ENCODE peak calls at places on chromosomes 13 and 19, in five cellular contexts. B, G, E, V and M are unnamed samples.

GRCh38 chr13:113739527-113740285 is 19.3 kb upstream of the TMEM255B start:
- DNase-seq in E (no peak), G (no peak), V (no peak), B (peak; percentile 5), M (no peak)

GRCh38 chr13:85236431-85236830 is 562.8 kb downstream of the SLITRK6 start:
- DNase-seq in E (no peak), B (no peak), G (no peak), V (no peak), M (no peak)

GRCh38 chr13:51995677-51996551 is 15.3 kb downstream of the ATP7B start:
- DNase-seq in G (peak; percentile 55), B (peak; percentile 85), E (peak; percentile 43), V (no peak), M (peak; percentile 35)

GRCh38 chr19:48565090-48565489 is 13.1 kb downstream of the SULT2B1 start:
- DNase-seq in E (no peak), G (no peak), V (no peak), B (no peak), M (no peak)

GRCh38 chr19:8552810-8553209 is 24.4 kb downstream of the MYO1F start:
- DNase-seq in G (peak; percentile 57), E (no peak), V (no peak), B (no peak), M (no peak)

GRCh38 chr13:88125055-88125454 is 453.9 kb downstream of the SLITRK5 start:
- DNase-seq in G (no peak), E (no peak), B (no peak), V (no peak), M (no peak)

GRCh38 chr19:49069026-49069425 is 3.5 kb downstream of the KCNA7 start:
- DNase-seq in V (no peak), B (no peak), G (no peak), E (no peak), M (no peak)

GRCh38 chr13:109627649-109628048 is 158.7 kb downstream of the IRS2 start:
- DNase-seq in B (no peak), E (no peak), G (no peak), V (no peak), M (no peak)

GRCh38 chr13:90445179-90445578 is 902.3 kb upstream of the MIR17HG start:
- DNase-seq in V (no peak), E (no peak), G (peak; percentile 25), B (peak; percentile 10), M (no peak)

GRCh38 chr13:98470920-98471319 is 106.0 kb downstream of the STK24 start:
- DNase-seq in E (no peak), B (no peak), G (no peak), V (no peak), M (no peak)

GRCh38 chr13:98468929-98469328 is 108.0 kb downstream of the STK24 start:
- DNase-seq in B (no peak), G (no peak), V (no peak), E (no peak), M (no peak)

GRCh38 chr13:98466634-98467236 is 110.2 kb downstream of the STK24 start:
- DNase-seq in B (no peak), V (no peak), G (peak; percentile 68), E (no peak), M (no peak)

GRCh38 chr13:98468352-98468751 is 108.6 kb downstream of the STK24 start:
- DNase-seq in B (no peak), V (no peak), E (no peak), G (no peak), M (no peak)

DNA sequence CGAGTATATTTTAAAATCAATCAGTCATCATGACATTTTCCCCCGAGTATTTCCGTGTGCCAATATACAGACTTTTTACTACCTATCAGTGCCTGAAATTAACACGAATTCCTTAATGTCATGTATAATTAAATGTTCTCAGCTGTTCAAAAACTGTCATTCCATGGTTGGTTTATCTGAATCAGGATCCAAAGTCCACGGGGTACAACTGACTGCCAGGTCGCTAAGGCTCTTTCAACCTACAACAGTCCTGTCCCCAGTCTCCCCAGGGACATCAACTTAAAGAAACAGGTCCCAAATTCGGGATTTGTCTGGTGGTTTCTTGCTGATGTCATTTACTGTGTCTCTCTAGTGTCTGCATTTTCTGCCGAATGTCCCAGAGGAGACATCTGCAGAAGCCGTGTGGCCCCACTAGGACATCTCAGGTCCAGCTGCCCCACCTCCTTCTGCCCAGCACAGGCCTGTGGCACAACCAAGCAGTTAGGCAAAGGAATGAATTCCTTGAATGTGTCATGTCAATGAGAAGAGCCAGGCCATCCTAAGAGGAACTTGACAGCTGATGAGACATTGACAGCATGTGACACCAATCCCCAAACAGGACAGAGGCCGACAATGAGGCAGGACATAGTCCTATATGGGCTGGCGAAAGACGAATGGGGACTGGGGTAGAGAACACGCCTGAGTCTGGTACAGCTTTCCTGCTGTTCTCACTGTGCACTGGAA is 109.5 kb downstream of the STK24 start:
- DNase-seq in V (no peak), G (no peak), E (peak; percentile 67), B (no peak), M (no peak)
- H3K36me3 ChIP-seq in V (peaks cover 14% of the 10 kb centered on the region), G (peaks cover 6% of the 10 kb centered on the region), E (peaks cover 56% of the 10 kb centered on the region), B (peaks cover 2% of the 10 kb centered on the region), M (no peaks in the 10 kb centered on the region)

GRCh38 chr19:19405919-19406877 is 723 bp downstream of the GATAD2A start:
- DNase-seq in B (peak; percentile 49), G (peak; percentile 80), V (no peak), E (peak; percentile 64), M (peak; percentile 38)
- H3K27ac ChIP-seq in B (peak overlapping the region; percentile 90), G (peak overlapping the region; percentile 66), V (peak overlapping the region; percentile 87), E (peak overlapping the region; percentile 84), M (peak overlapping the region; percentile 91)

DNA sequence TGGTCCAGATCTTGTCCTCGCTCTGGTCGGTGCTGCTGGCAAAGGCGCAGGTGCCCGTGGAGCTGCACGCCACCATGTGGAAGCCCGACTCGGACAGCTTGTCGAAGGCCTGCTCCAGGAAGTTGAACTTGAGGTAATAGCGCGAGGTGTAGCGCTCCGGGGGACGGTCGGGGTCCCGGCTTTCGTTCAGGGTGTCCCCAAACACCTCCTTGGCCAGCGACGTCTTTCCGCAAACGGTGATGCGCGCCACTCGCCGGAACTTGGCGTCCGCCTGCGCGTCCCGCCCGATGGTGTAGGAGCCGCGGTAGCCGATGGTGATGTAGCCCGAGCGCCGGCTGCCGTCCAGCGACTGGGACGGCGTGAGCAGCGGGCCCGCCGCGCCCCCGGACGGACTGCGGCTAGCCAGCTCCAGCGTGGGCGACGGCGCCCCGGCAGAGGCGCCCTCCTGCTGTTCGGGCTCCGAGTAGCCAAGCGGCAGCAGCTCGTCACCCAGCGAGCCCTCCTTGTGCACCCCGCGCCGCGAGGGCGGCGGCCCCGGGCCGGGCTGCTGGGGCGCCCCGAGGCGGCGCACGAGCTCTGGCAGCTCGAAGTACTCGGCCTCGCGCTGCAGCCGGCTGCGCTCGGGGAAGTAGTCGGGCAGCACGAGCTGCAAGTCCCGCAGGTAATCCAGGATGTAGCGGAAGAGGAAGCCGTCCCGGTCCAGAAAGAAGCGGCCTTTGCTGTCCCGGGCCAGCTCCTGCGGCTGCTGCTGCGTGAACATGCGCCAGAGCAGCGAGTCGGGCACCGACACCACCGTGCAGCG is 801 bp downstream of the KCTD12 start:
- DNase-seq in G (peak; percentile 79), E (peak; percentile 74), V (peak; percentile 83), B (peak; percentile 67), M (peak; percentile 75)
- TF ChIP-seq CTCF in G (peak; percentile 18), E (peak; percentile 36), V (peak; percentile 41), B (no peak), M (no peak)

GRCh38 chr19:7381073-7381390 is 32.3 kb downstream of the ARHGEF18 start:
- DNase-seq in G (no peak), B (no peak), E (no peak), V (no peak), M (no peak)
- H3K36me3 ChIP-seq in G (no peaks in the 10 kb centered on the region), B (no peaks in the 10 kb centered on the region), E (no peaks in the 10 kb centered on the region), V (no peaks in the 10 kb centered on the region), M (peaks cover 4% of the 10 kb centered on the region)

DNA sequence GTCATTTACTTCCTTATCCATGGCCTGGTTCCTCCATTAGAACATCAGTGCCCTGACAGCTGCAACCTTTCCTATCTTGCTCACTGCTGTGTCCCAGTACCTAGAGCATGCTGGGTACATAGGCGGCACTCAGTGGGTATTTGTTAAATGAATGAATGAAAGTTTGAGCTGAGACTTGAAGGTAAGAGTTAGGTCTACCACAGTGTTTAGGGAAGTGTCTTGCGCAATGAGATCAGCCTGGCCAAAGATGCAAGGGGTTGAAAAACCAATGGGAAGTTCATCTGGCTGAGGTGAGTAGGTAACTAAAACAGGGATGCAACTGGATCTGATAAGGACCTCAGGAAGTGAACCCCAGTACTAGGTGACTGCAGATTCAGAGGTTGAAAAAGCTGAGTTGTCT is 24.7 kb downstream of the ZNF175 start:
- DNase-seq in G (no peak), V (no peak), B (no peak), E (no peak), M (no peak)
- H3K27ac ChIP-seq in G (no peak overlapping the region), V (no peak overlapping the region), B (no peak overlapping the region), E (no peak overlapping the region), M (no peak overlapping the region)

GRCh38 chr13:27171830-27172494 is 351 bp upstream of the USP12 start:
- DNase-seq in G (peak; percentile 96), E (peak; percentile 95), B (peak; percentile 93), V (peak; percentile 83), M (peak; percentile 93)

GRCh38 chr13:27170521-27171243 is 929 bp downstream of the USP12 start:
- DNase-seq in E (no peak), B (peak; percentile 40), V (no peak), G (peak; percentile 84), M (peak; percentile 41)

GRCh38 chr13:27172495-27172842 is 858 bp upstream of the USP12 start:
- DNase-seq in G (no peak), V (no peak), E (no peak), B (no peak), M (no peak)

GRCh38 chr13:27170221-27170520 is 1.4 kb downstream of the USP12 start:
- DNase-seq in B (no peak), G (no peak), V (no peak), E (no peak), M (no peak)

DNA sequence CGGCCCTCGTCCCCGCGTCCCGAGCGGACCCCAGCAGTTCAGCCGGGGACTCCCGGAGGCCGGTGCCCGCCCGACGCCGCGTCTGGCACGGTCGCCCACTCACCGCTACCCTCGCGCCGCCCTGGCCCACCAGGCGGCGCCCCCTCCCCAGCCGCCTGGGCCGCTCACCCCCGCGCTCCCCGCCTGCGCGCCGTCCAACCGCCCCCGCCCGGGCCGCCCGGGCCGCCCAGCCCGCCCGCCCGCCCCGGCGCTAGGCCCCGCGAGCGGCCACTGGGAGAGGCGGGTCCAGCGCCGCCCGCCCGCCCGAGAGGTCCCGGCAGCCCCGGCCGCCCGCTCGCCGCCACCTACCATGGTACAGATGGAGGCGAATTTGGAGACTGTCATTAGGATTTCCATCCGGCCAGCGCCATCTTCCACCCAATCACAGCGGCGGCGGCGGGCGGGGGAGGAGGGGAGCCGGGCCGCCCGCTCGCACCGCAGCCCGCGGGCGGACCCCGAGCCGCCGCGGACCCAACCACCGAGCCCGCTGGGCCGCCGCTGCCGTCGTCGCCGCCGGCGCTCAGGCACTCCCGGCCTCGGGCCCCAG is at the start of gene USP12:
- DNase-seq in E (peak; percentile 35), V (no peak), G (no peak), B (no peak), M (no peak)
- TF ChIP-seq CTCF in E (no peak), V (no peak), G (peak; percentile 38), B (no peak), M (no peak)

GRCh38 chr19:5018224-5019015 is 49.5 kb downstream of the KDM4B start:
- DNase-seq in V (no peak), E (no peak), B (no peak), G (no peak), M (no peak)

GRCh38 chr19:5014941-5015340 is 46.0 kb downstream of the KDM4B start:
- DNase-seq in E (no peak), G (no peak), V (no peak), B (no peak), M (no peak)

GRCh38 chr19:5017235-5017634 is 48.3 kb downstream of the KDM4B start:
- DNase-seq in V (no peak), E (no peak), B (no peak), G (no peak), M (no peak)

GRCh38 chr19:5016781-5017180 is 47.9 kb downstream of the KDM4B start:
- DNase-seq in V (no peak), B (no peak), G (no peak), E (no peak), M (no peak)

GRCh38 chr19:5016268-5016667 is 47.4 kb downstream of the KDM4B start:
- DNase-seq in E (no peak), G (no peak), V (no peak), B (no peak), M (no peak)
- H3K36me3 ChIP-seq in E (peaks cover 29% of the 10 kb centered on the region), G (no peaks in the 10 kb centered on the region), V (peaks cover 10% of the 10 kb centered on the region), B (no peaks in the 10 kb centered on the region), M (peaks cover 30% of the 10 kb centered on the region)